ENCODE peak calls at places on chromosomes 11 and 22, in six cellular contexts. One of them, this sample, is unnamed.

GRCh38 chr11:69416746-69417145 is 64.7 kb upstream of the LINC01488 start:
- DNase-seq in AG09309: no peak
- DNase-seq in HepG2: no peak
- DNase-seq in tibial artery: no peak
- DNase-seq in HFF-Myc: no peak
- DNase-seq in keratinocyte: no peak
- DNase-seq in this sample: no peak

GRCh38 chr11:118933486-118933885 is 7.8 kb upstream of the BCL9L start:
- DNase-seq in AG09309: no peak
- DNase-seq in HepG2: no peak
- DNase-seq in tibial artery: no peak
- DNase-seq in HFF-Myc: no peak
- DNase-seq in keratinocyte: no peak
- DNase-seq in this sample: peak; percentile 73

GRCh38 chr11:28537822-28538221 is 429.6 kb downstream of the METTL15 start:
- DNase-seq in AG09309: no peak
- DNase-seq in HepG2: no peak
- DNase-seq in tibial artery: no peak
- DNase-seq in HFF-Myc: no peak
- DNase-seq in keratinocyte: no peak
- DNase-seq in this sample: peak; percentile 67

GRCh38 chr11:45182902-45183301 is 36.5 kb downstream of the PRDM11 start:
- DNase-seq in AG09309: no peak
- DNase-seq in HepG2: no peak
- DNase-seq in tibial artery: no peak
- DNase-seq in HFF-Myc: no peak
- DNase-seq in keratinocyte: no peak
- DNase-seq in this sample: no peak

GRCh38 chr11:114821626-114822025 is 143.3 kb downstream of the NXPE2 start:
- DNase-seq in AG09309: no peak
- DNase-seq in HepG2: no peak
- DNase-seq in tibial artery: no peak
- DNase-seq in HFF-Myc: no peak
- DNase-seq in keratinocyte: no peak
- DNase-seq in this sample: no peak

GRCh38 chr11:117415358-117415896 is 87.8 kb downstream of the CEP164 start:
- DNase-seq in AG09309: no peak
- DNase-seq in HepG2: no peak
- DNase-seq in tibial artery: peak; percentile 49
- DNase-seq in HFF-Myc: no peak
- DNase-seq in keratinocyte: no peak
- DNase-seq in this sample: no peak

GRCh38 chr11:250274-250673 is 13.5 kb downstream of the PSMD13 start:
- DNase-seq in AG09309: no peak
- DNase-seq in HepG2: no peak
- DNase-seq in tibial artery: peak; percentile 6
- DNase-seq in HFF-Myc: no peak
- DNase-seq in keratinocyte: no peak
- DNase-seq in this sample: no peak

GRCh38 chr11:85299247-85299646 is 327.9 kb downstream of the DLG2 start:
- DNase-seq in AG09309: no peak
- DNase-seq in HepG2: no peak
- DNase-seq in tibial artery: no peak
- DNase-seq in HFF-Myc: no peak
- DNase-seq in keratinocyte: no peak
- DNase-seq in this sample: no peak

GRCh38 chr11:76623171-76623883 is 47.2 kb downstream of the LRRC32 start:
- DNase-seq in AG09309: no peak
- DNase-seq in HepG2: no peak
- DNase-seq in tibial artery: no peak
- DNase-seq in HFF-Myc: peak; percentile 35
- DNase-seq in keratinocyte: no peak
- DNase-seq in this sample: no peak

GRCh38 chr22:22671506-22671905 is 27.1 kb downstream of the GGTLC2 start:
- DNase-seq in AG09309: no peak
- DNase-seq in HepG2: no peak
- DNase-seq in tibial artery: no peak
- DNase-seq in HFF-Myc: no peak
- DNase-seq in keratinocyte: no peak
- DNase-seq in this sample: no peak

GRCh38 chr11:60938500-60938899 is 13.5 kb downstream of the SLC15A3 start:
- DNase-seq in AG09309: no peak
- DNase-seq in HepG2: no peak
- DNase-seq in tibial artery: no peak
- DNase-seq in HFF-Myc: no peak
- DNase-seq in keratinocyte: no peak
- DNase-seq in this sample: no peak

GRCh38 chr11:76610871-76611475 is 59.6 kb downstream of the LRRC32 start:
- DNase-seq in AG09309: no peak
- DNase-seq in HepG2: no peak
- DNase-seq in tibial artery: peak; percentile 83
- DNase-seq in HFF-Myc: no peak
- DNase-seq in keratinocyte: no peak
- DNase-seq in this sample: no peak

GRCh38 chr22:32920032-32920628 is 118.6 kb downstream of the TIMP3 start:
- DNase-seq in AG09309: peak; percentile 66
- DNase-seq in HepG2: no peak
- DNase-seq in tibial artery: peak; percentile 81
- DNase-seq in HFF-Myc: no peak
- DNase-seq in keratinocyte: no peak
- DNase-seq in this sample: no peak

GRCh38 chr22:44632823-44633478 is 69.1 kb upstream of the PRR5 start:
- DNase-seq in AG09309: no peak
- DNase-seq in HepG2: no peak
- DNase-seq in tibial artery: peak; percentile 38
- DNase-seq in HFF-Myc: no peak
- DNase-seq in keratinocyte: no peak
- DNase-seq in this sample: no peak

GRCh38 chr11:45930031-45930794 is 7.8 kb downstream of the LARGE2 start:
- DNase-seq in AG09309: no peak
- DNase-seq in HepG2: no peak
- DNase-seq in tibial artery: peak; percentile 67
- DNase-seq in HFF-Myc: no peak
- DNase-seq in keratinocyte: no peak
- DNase-seq in this sample: no peak

DNA sequence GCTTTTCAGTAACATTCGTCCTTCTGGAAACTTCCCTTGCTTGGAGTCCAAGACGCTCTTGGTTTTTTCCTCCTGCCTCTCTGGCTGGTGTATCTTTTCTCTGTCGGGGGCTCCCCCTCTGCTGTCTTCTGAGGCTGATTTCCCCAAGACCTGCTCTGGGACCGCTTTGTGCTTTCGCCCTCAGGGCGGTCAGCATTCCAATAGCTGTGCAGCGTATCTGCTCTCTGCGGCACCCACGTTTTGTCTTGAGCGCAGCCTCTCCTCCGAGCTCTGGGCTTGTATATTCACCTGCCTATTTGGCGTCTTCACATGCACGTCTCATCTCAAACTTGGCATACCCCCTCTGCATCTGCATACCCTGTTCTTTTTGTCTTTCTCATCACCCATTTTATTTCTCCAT is 2.4 kb downstream of the GTSE1 start:
- DNase-seq in AG09309: no peak
- DNase-seq in HepG2: no peak
- DNase-seq in tibial artery: no peak
- DNase-seq in HFF-Myc: no peak
- DNase-seq in keratinocyte: no peak
- DNase-seq in this sample: no peak
- H3K4me3 ChIP-seq in AG09309: no peak overlapping the region
- H3K4me3 ChIP-seq in HepG2: no peak overlapping the region
- H3K4me3 ChIP-seq in tibial artery: no peak overlapping the region
- H3K4me3 ChIP-seq in HFF-Myc: no peak overlapping the region
- H3K4me3 ChIP-seq in keratinocyte: no peak overlapping the region
- H3K4me3 ChIP-seq in this sample: no peak overlapping the region

GRCh38 chr11:111446404-111447152 is 65.6 kb downstream of the BTG4 start:
- DNase-seq in AG09309: peak; percentile 83
- DNase-seq in HepG2: peak; percentile 82
- DNase-seq in tibial artery: peak; percentile 84
- DNase-seq in HFF-Myc: peak; percentile 88
- DNase-seq in keratinocyte: peak; percentile 64
- DNase-seq in this sample: peak; percentile 87
- TF ChIP-seq CTCF in AG09309: peak; percentile 94
- TF ChIP-seq CTCF in HepG2: peak; percentile 98
- TF ChIP-seq CTCF in tibial artery: peak; percentile 65
- TF ChIP-seq CTCF in HFF-Myc: peak; percentile 88
- TF ChIP-seq CTCF in keratinocyte: peak; percentile 81
- TF ChIP-seq CTCF in this sample: peak; percentile 100

GRCh38 chr11:121297872-121298271 is 5.3 kb downstream of the SC5D start:
- DNase-seq in AG09309: no peak
- DNase-seq in HepG2: no peak
- DNase-seq in tibial artery: no peak
- DNase-seq in HFF-Myc: no peak
- DNase-seq in keratinocyte: no peak
- DNase-seq in this sample: no peak

GRCh38 chr11:121300313-121300971 is 7.9 kb downstream of the SC5D start:
- DNase-seq in AG09309: no peak
- DNase-seq in HepG2: no peak
- DNase-seq in tibial artery: no peak
- DNase-seq in HFF-Myc: no peak
- DNase-seq in keratinocyte: no peak
- DNase-seq in this sample: peak; percentile 88

GRCh38 chr11:121300972-121301699 is 8.6 kb downstream of the SC5D start:
- DNase-seq in AG09309: no peak
- DNase-seq in HepG2: no peak
- DNase-seq in tibial artery: no peak
- DNase-seq in HFF-Myc: no peak
- DNase-seq in keratinocyte: no peak
- DNase-seq in this sample: no peak

GRCh38 chr11:121298770-121299169 is 6.2 kb downstream of the SC5D start:
- DNase-seq in AG09309: no peak
- DNase-seq in HepG2: no peak
- DNase-seq in tibial artery: no peak
- DNase-seq in HFF-Myc: no peak
- DNase-seq in keratinocyte: no peak
- DNase-seq in this sample: no peak

DNA sequence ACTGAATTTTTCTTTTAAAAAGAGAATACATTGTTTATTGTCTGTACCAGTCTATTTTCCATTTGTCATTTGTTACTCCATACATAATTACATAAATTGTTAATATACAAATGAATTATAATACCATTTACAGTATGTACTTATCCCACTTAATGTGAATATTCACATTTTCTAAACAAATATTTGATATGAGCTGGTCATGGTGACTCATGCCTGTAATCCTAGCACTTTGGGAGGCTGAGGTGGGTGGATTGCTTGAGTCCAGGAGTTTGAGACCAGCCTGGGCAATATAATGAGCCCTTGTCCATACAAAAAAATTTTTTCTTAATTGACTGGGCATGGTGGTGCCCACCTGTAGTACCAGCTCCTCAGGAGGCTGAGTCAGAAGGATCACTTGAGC is 6.8 kb downstream of the SC5D start:
- DNase-seq in AG09309: no peak
- DNase-seq in HepG2: no peak
- DNase-seq in tibial artery: no peak
- DNase-seq in HFF-Myc: no peak
- DNase-seq in keratinocyte: no peak
- DNase-seq in this sample: no peak
- H3K4me3 ChIP-seq in AG09309: no peak overlapping the region
- H3K4me3 ChIP-seq in HepG2: no peak overlapping the region
- H3K4me3 ChIP-seq in tibial artery: no peak overlapping the region
- H3K4me3 ChIP-seq in HFF-Myc: no peak overlapping the region
- H3K4me3 ChIP-seq in keratinocyte: no peak overlapping the region
- H3K4me3 ChIP-seq in this sample: no peak overlapping the region

DNA sequence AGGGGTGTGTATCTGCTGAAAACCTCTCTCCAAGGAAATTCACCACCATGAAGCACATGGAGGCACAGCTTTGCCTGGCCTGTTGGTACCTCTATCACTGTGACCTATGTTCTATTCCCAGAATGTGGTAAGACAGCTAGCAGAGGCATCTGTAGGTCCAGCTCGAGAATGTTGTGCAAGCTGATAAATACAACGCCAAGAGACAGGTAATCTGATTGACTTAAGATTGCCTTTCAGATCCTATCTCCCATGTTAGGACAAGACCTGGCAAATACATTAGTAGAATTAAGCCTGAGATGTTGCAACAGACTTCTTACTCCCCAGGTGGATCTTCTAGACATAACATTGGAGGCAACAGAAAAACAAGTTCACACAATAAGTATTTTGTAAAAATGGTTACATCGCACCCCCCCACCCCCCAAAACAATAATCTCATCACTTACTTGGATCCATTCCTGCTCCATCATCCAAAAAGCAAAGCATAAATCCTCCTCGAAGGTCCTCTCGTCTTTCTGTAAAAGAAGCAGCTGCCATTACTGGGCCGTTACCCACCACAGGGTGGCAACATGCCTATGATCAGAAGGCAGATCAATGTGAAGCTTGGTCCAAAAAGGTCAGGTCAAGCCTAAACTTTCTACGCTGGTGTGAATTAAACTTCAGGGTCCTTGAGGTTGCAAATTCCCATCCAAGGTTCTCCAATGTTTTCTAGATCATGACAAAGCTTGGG is 18.5 kb downstream of the MORC2 start:
- DNase-seq in AG09309: no peak
- DNase-seq in HepG2: no peak
- DNase-seq in tibial artery: no peak
- DNase-seq in HFF-Myc: no peak
- DNase-seq in keratinocyte: no peak
- DNase-seq in this sample: no peak
- TF ChIP-seq CTCF in AG09309: peak; percentile 11
- TF ChIP-seq CTCF in HepG2: peak; percentile 18
- TF ChIP-seq CTCF in tibial artery: no peak
- TF ChIP-seq CTCF in HFF-Myc: no peak
- TF ChIP-seq CTCF in keratinocyte: no peak
- TF ChIP-seq CTCF in this sample: no peak

GRCh38 chr22:37324340-37325023 is 42.2 kb downstream of the CYTH4 start:
- DNase-seq in AG09309: no peak
- DNase-seq in HepG2: no peak
- DNase-seq in tibial artery: no peak
- DNase-seq in HFF-Myc: no peak
- DNase-seq in keratinocyte: no peak
- DNase-seq in this sample: no peak
- H3K4me3 ChIP-seq in AG09309: peak overlapping the region; percentile 11
- H3K4me3 ChIP-seq in HepG2: no peak overlapping the region
- H3K4me3 ChIP-seq in tibial artery: no peak overlapping the region
- H3K4me3 ChIP-seq in HFF-Myc: no peak overlapping the region
- H3K4me3 ChIP-seq in keratinocyte: no peak overlapping the region
- H3K4me3 ChIP-seq in this sample: no peak overlapping the region

DNA sequence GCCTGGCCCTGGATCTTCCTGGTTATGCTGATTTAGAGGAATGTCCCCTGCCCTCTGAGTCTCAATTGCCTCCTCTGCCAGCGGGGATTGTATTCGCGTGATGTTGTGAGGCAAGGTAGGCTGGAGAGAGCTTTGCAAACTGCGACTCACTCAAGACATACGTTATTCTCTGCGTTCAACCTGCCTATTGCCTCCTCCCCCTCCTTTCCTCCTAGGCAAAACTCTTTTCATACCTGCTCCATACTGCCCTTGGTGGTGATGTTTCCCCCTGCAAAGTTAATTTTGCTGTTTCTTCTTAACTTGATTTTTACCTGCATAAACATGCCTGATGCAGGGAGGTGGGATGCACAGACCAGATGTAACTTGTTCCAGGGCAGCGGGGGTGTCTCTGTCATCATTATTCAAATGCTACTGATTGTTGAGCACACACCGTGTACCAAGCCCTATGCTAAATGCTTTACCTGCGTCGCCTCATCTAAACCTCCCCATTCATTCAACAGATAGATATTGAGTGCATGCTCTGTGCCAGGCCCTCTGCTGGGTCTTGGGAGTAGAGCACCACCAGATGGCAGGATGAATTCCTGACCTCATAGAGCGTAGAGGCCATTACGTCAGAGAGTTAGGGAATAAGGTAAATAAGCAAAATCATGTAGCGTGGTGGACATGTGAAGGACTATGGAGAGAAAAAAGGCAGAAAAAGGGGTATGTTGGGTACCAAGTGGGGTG is 29.0 kb downstream of the SGSM1 start:
- DNase-seq in AG09309: no peak
- DNase-seq in HepG2: peak; percentile 32
- DNase-seq in tibial artery: no peak
- DNase-seq in HFF-Myc: no peak
- DNase-seq in keratinocyte: no peak
- DNase-seq in this sample: no peak
- TF ChIP-seq CTCF in AG09309: peak; percentile 5
- TF ChIP-seq CTCF in HepG2: peak; percentile 42
- TF ChIP-seq CTCF in tibial artery: no peak
- TF ChIP-seq CTCF in HFF-Myc: peak; percentile 30
- TF ChIP-seq CTCF in keratinocyte: peak; percentile 49
- TF ChIP-seq CTCF in this sample: peak; percentile 16

This sample was measured in LNCaP clone FGC.